ENCODE peak calls at places on chromosomes 11 and 22, in eight cellular contexts. One of them, this sample, is unnamed.

GRCh38 chr11:18853086-18853720 is 61.6 kb upstream of the PTPN5 start:
- DNase-seq in psoas muscle: no peak
- DNase-seq in endodermal cell: peak; percentile 75
- DNase-seq in left ventricle myocardium inferior: no peak
- DNase-seq in hepatocyte: peak; percentile 68
- DNase-seq in gastrocnemius medialis: no peak
- DNase-seq in H1: no peak
- DNase-seq in suprapubic skin: no peak
- DNase-seq in this sample: no peak

GRCh38 chr11:64268687-64269379 is 15.6 kb downstream of the BAD start:
- DNase-seq in endodermal cell: peak; percentile 90
- DNase-seq in suprapubic skin: no peak
- DNase-seq in psoas muscle: peak; percentile 85
- DNase-seq in H1: no peak
- DNase-seq in left ventricle myocardium inferior: peak; percentile 71
- DNase-seq in gastrocnemius medialis: peak; percentile 72
- DNase-seq in hepatocyte: peak; percentile 71
- DNase-seq in this sample: no peak

GRCh38 chr22:39223091-39223710 is 21.6 kb downstream of the PDGFB start:
- DNase-seq in gastrocnemius medialis: no peak
- DNase-seq in suprapubic skin: no peak
- DNase-seq in hepatocyte: no peak
- DNase-seq in left ventricle myocardium inferior: no peak
- DNase-seq in H1: no peak
- DNase-seq in psoas muscle: no peak
- DNase-seq in endodermal cell: peak; percentile 38
- DNase-seq in this sample: peak; percentile 27

GRCh38 chr11:85765835-85766234 is 45.1 kb downstream of the SYTL2 start:
- DNase-seq in H1: no peak
- DNase-seq in suprapubic skin: no peak
- DNase-seq in endodermal cell: no peak
- DNase-seq in left ventricle myocardium inferior: no peak
- DNase-seq in psoas muscle: no peak
- DNase-seq in hepatocyte: no peak
- DNase-seq in gastrocnemius medialis: no peak
- DNase-seq in this sample: no peak

GRCh38 chr11:106304274-106304673 is 226.8 kb downstream of the AASDHPPT start:
- DNase-seq in hepatocyte: no peak
- DNase-seq in H1: no peak
- DNase-seq in suprapubic skin: no peak
- DNase-seq in endodermal cell: no peak
- DNase-seq in psoas muscle: no peak
- DNase-seq in gastrocnemius medialis: no peak
- DNase-seq in left ventricle myocardium inferior: no peak
- DNase-seq in this sample: no peak

GRCh38 chr11:60936467-60937143 is 12.3 kb downstream of the TMEM132A start:
- DNase-seq in suprapubic skin: no peak
- DNase-seq in endodermal cell: no peak
- DNase-seq in left ventricle myocardium inferior: no peak
- DNase-seq in hepatocyte: no peak
- DNase-seq in gastrocnemius medialis: no peak
- DNase-seq in psoas muscle: no peak
- DNase-seq in H1: no peak
- DNase-seq in this sample: peak; percentile 30

GRCh38 chr11:116397556-116398167 is 375.1 kb downstream of the BUD13 start:
- DNase-seq in hepatocyte: no peak
- DNase-seq in left ventricle myocardium inferior: no peak
- DNase-seq in H1: no peak
- DNase-seq in suprapubic skin: no peak
- DNase-seq in endodermal cell: no peak
- DNase-seq in psoas muscle: no peak
- DNase-seq in gastrocnemius medialis: no peak
- DNase-seq in this sample: no peak

GRCh38 chr22:39457546-39458442 is 982 bp downstream of the MGAT3 start:
- DNase-seq in gastrocnemius medialis: no peak
- DNase-seq in suprapubic skin: no peak
- DNase-seq in hepatocyte: no peak
- DNase-seq in psoas muscle: no peak
- DNase-seq in H1: no peak
- DNase-seq in left ventricle myocardium inferior: no peak
- DNase-seq in endodermal cell: no peak
- DNase-seq in this sample: no peak

GRCh38 chr22:19571207-19571795 is 47.1 kb upstream of the CLDN5 start:
- DNase-seq in H1: no peak
- DNase-seq in gastrocnemius medialis: no peak
- DNase-seq in endodermal cell: no peak
- DNase-seq in psoas muscle: no peak
- DNase-seq in left ventricle myocardium inferior: no peak
- DNase-seq in suprapubic skin: no peak
- DNase-seq in hepatocyte: no peak
- DNase-seq in this sample: no peak

GRCh38 chr11:126459691-126460404 is 104.4 kb downstream of the ST3GAL4 start:
- DNase-seq in left ventricle myocardium inferior: no peak
- DNase-seq in H1: no peak
- DNase-seq in endodermal cell: no peak
- DNase-seq in gastrocnemius medialis: no peak
- DNase-seq in hepatocyte: peak; percentile 55
- DNase-seq in psoas muscle: no peak
- DNase-seq in suprapubic skin: no peak
- DNase-seq in this sample: peak; percentile 65

GRCh38 chr22:38657248-38657909 is 941 bp downstream of the CBY1 start:
- DNase-seq in gastrocnemius medialis: no peak
- DNase-seq in endodermal cell: peak; percentile 70
- DNase-seq in left ventricle myocardium inferior: no peak
- DNase-seq in hepatocyte: peak; percentile 52
- DNase-seq in H1: no peak
- DNase-seq in suprapubic skin: no peak
- DNase-seq in psoas muscle: no peak
- DNase-seq in this sample: no peak

GRCh38 chr11:87743002-87743401 is 432.2 kb downstream of the RAB38 start:
- DNase-seq in left ventricle myocardium inferior: no peak
- DNase-seq in endodermal cell: peak; percentile 68
- DNase-seq in suprapubic skin: no peak
- DNase-seq in hepatocyte: no peak
- DNase-seq in psoas muscle: no peak
- DNase-seq in H1: no peak
- DNase-seq in gastrocnemius medialis: no peak
- DNase-seq in this sample: no peak

GRCh38 chr11:131692151-131692550 is 321.7 kb downstream of the NTM start:
- DNase-seq in suprapubic skin: no peak
- DNase-seq in hepatocyte: no peak
- DNase-seq in left ventricle myocardium inferior: no peak
- DNase-seq in gastrocnemius medialis: no peak
- DNase-seq in psoas muscle: no peak
- DNase-seq in endodermal cell: no peak
- DNase-seq in H1: no peak
- DNase-seq in this sample: no peak

GRCh38 chr11:77730789-77731188 is 89.7 kb downstream of the RSF1 start:
- DNase-seq in H1: no peak
- DNase-seq in hepatocyte: no peak
- DNase-seq in endodermal cell: no peak
- DNase-seq in suprapubic skin: no peak
- DNase-seq in left ventricle myocardium inferior: no peak
- DNase-seq in gastrocnemius medialis: no peak
- DNase-seq in psoas muscle: no peak
- DNase-seq in this sample: no peak
- H3K4me1 ChIP-seq in H1: no peaks in the 10 kb centered on the region
- H3K4me1 ChIP-seq in hepatocyte: no peaks in the 10 kb centered on the region
- H3K4me1 ChIP-seq in endodermal cell: no peaks in the 10 kb centered on the region
- H3K4me1 ChIP-seq in suprapubic skin: no peaks in the 10 kb centered on the region
- H3K4me1 ChIP-seq in left ventricle myocardium inferior: peaks cover 7% of the 10 kb centered on the region
- H3K4me1 ChIP-seq in gastrocnemius medialis: no peaks in the 10 kb centered on the region
- H3K4me1 ChIP-seq in psoas muscle: no peaks in the 10 kb centered on the region
- H3K4me1 ChIP-seq in this sample: no peaks in the 10 kb centered on the region

GRCh38 chr11:70351646-70352045 is 46.7 kb upstream of the CTTN start:
- DNase-seq in hepatocyte: no peak
- DNase-seq in psoas muscle: no peak
- DNase-seq in suprapubic skin: no peak
- DNase-seq in endodermal cell: no peak
- DNase-seq in H1: no peak
- DNase-seq in left ventricle myocardium inferior: no peak
- DNase-seq in gastrocnemius medialis: no peak
- DNase-seq in this sample: no peak
- H3K36me3 ChIP-seq in hepatocyte: no peaks in the 10 kb centered on the region
- H3K36me3 ChIP-seq in psoas muscle: peaks cover 94% of the 10 kb centered on the region
- H3K36me3 ChIP-seq in suprapubic skin: peaks cover 83% of the 10 kb centered on the region
- H3K36me3 ChIP-seq in endodermal cell: peaks cover 93% of the 10 kb centered on the region
- H3K36me3 ChIP-seq in H1: peaks cover 52% of the 10 kb centered on the region
- H3K36me3 ChIP-seq in left ventricle myocardium inferior: peaks cover 70% of the 10 kb centered on the region
- H3K36me3 ChIP-seq in gastrocnemius medialis: peaks cover 65% of the 10 kb centered on the region
- H3K36me3 ChIP-seq in this sample: no peaks in the 10 kb centered on the region

GRCh38 chr11:122157540-122158173 is 41.6 kb upstream of the BLID start:
- DNase-seq in suprapubic skin: no peak
- DNase-seq in left ventricle myocardium inferior: no peak
- DNase-seq in H1: no peak
- DNase-seq in gastrocnemius medialis: no peak
- DNase-seq in hepatocyte: no peak
- DNase-seq in psoas muscle: no peak
- DNase-seq in endodermal cell: no peak
- DNase-seq in this sample: no peak

GRCh38 chr11:122159861-122160260 is 43.8 kb upstream of the BLID start:
- DNase-seq in left ventricle myocardium inferior: no peak
- DNase-seq in hepatocyte: no peak
- DNase-seq in gastrocnemius medialis: no peak
- DNase-seq in endodermal cell: no peak
- DNase-seq in H1: no peak
- DNase-seq in suprapubic skin: no peak
- DNase-seq in psoas muscle: no peak
- DNase-seq in this sample: no peak

GRCh38 chr11:122162095-122162494 is 46.1 kb upstream of the BLID start:
- DNase-seq in gastrocnemius medialis: no peak
- DNase-seq in endodermal cell: no peak
- DNase-seq in suprapubic skin: no peak
- DNase-seq in psoas muscle: no peak
- DNase-seq in left ventricle myocardium inferior: no peak
- DNase-seq in hepatocyte: no peak
- DNase-seq in H1: no peak
- DNase-seq in this sample: no peak

GRCh38 chr11:122161191-122161590 is 45.2 kb upstream of the BLID start:
- DNase-seq in gastrocnemius medialis: no peak
- DNase-seq in endodermal cell: no peak
- DNase-seq in H1: no peak
- DNase-seq in hepatocyte: no peak
- DNase-seq in psoas muscle: no peak
- DNase-seq in suprapubic skin: no peak
- DNase-seq in left ventricle myocardium inferior: no peak
- DNase-seq in this sample: no peak

DNA sequence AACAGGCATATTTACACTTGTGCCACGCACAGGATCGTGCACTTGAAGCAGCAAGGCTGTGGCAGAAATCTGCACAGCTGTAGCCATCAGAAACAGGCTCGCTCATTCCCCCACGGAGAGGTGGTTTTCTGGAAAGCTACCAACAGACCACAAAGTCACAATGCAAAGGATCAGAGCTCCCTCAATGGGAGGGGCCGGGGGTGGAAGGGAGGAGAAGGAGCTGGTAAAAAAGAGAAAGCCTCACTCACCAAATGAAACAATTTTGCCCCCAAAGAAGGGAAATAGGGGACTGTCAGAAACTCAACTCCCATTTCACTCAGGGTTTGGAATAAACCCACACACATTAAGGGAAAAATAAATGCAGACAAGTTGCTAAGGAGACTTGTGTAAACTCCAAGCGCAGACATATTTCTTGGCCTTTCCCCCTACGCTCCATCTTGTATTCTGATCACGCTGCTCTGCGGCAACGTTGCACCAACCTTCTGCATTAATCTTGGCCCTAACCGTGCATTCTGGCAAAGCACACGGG is 43.2 kb upstream of the BLID start:
- DNase-seq in endodermal cell: no peak
- DNase-seq in psoas muscle: no peak
- DNase-seq in left ventricle myocardium inferior: peak; percentile 20
- DNase-seq in suprapubic skin: no peak
- DNase-seq in hepatocyte: peak; percentile 23
- DNase-seq in H1: no peak
- DNase-seq in gastrocnemius medialis: peak; percentile 23
- DNase-seq in this sample: no peak
- H3K4me1 ChIP-seq in endodermal cell: peaks cover 3% of the 10 kb centered on the region
- H3K4me1 ChIP-seq in psoas muscle: peaks cover 10% of the 10 kb centered on the region
- H3K4me1 ChIP-seq in left ventricle myocardium inferior: no peaks in the 10 kb centered on the region
- H3K4me1 ChIP-seq in suprapubic skin: peaks cover 25% of the 10 kb centered on the region
- H3K4me1 ChIP-seq in hepatocyte: peaks cover 10% of the 10 kb centered on the region
- H3K4me1 ChIP-seq in H1: peaks cover 6% of the 10 kb centered on the region
- H3K4me1 ChIP-seq in gastrocnemius medialis: peaks cover 16% of the 10 kb centered on the region
- H3K4me1 ChIP-seq in this sample: no peaks in the 10 kb centered on the region

GRCh38 chr11:65499713-65500261 is 942 bp downstream of the MALAT1 start:
- DNase-seq in endodermal cell: no peak
- DNase-seq in hepatocyte: no peak
- DNase-seq in suprapubic skin: no peak
- DNase-seq in psoas muscle: no peak
- DNase-seq in left ventricle myocardium inferior: no peak
- DNase-seq in H1: no peak
- DNase-seq in gastrocnemius medialis: no peak
- DNase-seq in this sample: no peak

GRCh38 chr11:65501530-65502273 is 2.9 kb downstream of the MALAT1 start:
- DNase-seq in gastrocnemius medialis: no peak
- DNase-seq in psoas muscle: no peak
- DNase-seq in endodermal cell: no peak
- DNase-seq in suprapubic skin: no peak
- DNase-seq in hepatocyte: peak; percentile 38
- DNase-seq in left ventricle myocardium inferior: no peak
- DNase-seq in H1: no peak
- DNase-seq in this sample: no peak

GRCh38 chr11:65498977-65499712 is at the start of gene MALAT1:
- DNase-seq in left ventricle myocardium inferior: peak; percentile 93
- DNase-seq in suprapubic skin: peak; percentile 98
- DNase-seq in hepatocyte: peak; percentile 95
- DNase-seq in psoas muscle: peak; percentile 92
- DNase-seq in gastrocnemius medialis: peak; percentile 92
- DNase-seq in endodermal cell: peak; percentile 97
- DNase-seq in H1: no peak
- DNase-seq in this sample: peak; percentile 93

GRCh38 chr11:65501005-65501529 is 2.2 kb downstream of the MALAT1 start:
- DNase-seq in H1: no peak
- DNase-seq in hepatocyte: no peak
- DNase-seq in suprapubic skin: no peak
- DNase-seq in gastrocnemius medialis: no peak
- DNase-seq in left ventricle myocardium inferior: no peak
- DNase-seq in endodermal cell: no peak
- DNase-seq in psoas muscle: no peak
- DNase-seq in this sample: no peak

DNA sequence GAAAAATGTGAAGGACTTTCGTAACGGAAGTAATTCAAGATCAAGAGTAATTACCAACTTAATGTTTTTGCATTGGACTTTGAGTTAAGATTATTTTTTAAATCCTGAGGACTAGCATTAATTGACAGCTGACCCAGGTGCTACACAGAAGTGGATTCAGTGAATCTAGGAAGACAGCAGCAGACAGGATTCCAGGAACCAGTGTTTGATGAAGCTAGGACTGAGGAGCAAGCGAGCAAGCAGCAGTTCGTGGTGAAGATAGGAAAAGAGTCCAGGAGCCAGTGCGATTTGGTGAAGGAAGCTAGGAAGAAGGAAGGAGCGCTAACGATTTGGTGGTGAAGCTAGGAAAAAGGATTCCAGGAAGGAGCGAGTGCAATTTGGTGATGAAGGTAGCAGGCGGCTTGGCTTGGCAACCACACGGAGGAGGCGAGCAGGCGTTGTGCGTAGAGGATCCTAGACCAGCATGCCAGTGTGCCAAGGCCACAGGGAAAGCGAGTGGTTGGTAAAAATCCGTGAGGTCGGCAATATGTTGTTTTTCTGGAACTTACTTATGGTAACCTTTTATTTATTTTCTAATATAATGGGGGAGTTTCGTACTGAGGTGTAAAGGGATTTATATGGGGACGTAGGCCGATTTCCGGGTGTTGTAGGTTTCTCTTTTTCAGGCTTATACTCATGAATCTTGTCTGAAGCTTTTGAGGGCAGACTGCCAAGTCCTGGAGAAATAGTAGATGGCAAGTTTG is 1.6 kb downstream of the MALAT1 start:
- DNase-seq in hepatocyte: peak; percentile 49
- DNase-seq in suprapubic skin: no peak
- DNase-seq in gastrocnemius medialis: no peak
- DNase-seq in endodermal cell: peak; percentile 61
- DNase-seq in psoas muscle: peak; percentile 43
- DNase-seq in H1: no peak
- DNase-seq in left ventricle myocardium inferior: no peak
- DNase-seq in this sample: no peak
- H3K36me3 ChIP-seq in hepatocyte: peaks cover 30% of the 10 kb centered on the region
- H3K36me3 ChIP-seq in suprapubic skin: peaks cover 39% of the 10 kb centered on the region
- H3K36me3 ChIP-seq in gastrocnemius medialis: peaks cover 56% of the 10 kb centered on the region
- H3K36me3 ChIP-seq in endodermal cell: peaks cover 57% of the 10 kb centered on the region
- H3K36me3 ChIP-seq in psoas muscle: peaks cover 58% of the 10 kb centered on the region
- H3K36me3 ChIP-seq in H1: peaks cover 47% of the 10 kb centered on the region
- H3K36me3 ChIP-seq in left ventricle myocardium inferior: peaks cover 52% of the 10 kb centered on the region
- H3K36me3 ChIP-seq in this sample: peaks cover 43% of the 10 kb centered on the region

This sample was measured in left lung.